ENCODE peak calls at places on chromosomes 4 and X, in five cellular contexts. X is NCI-H1417, Y is Kasumi-1, I is HFFc6, K is hypothalamus. J is an unnamed sample.
A peak's percentile ranks its signal among the peaks of the same experiment; 100 is the strongest.

GRCh38 chr4:32686123-32686522 is 1966.0 kb downstream of the PCDH7 start:
- DNase-seq in K (no peak), I (no peak), X (no peak), Y (no peak), J (no peak)

GRCh38 chr4:74624351-74625151 is 169.8 kb downstream of the BTC start:
- DNase-seq in Y (peak; percentile 62), X (peak; percentile 8), K (no peak), I (peak; percentile 90), J (peak; percentile 96)

GRCh38 chrX:129647588-129648410 is 7.0 kb downstream of the APLN start:
- DNase-seq in I (no peak), K (no peak), X (no peak), Y (no peak), J (no peak)

GRCh38 chr4:7427326-7428260 is 7.1 kb downstream of the PSAPL1 start:
- DNase-seq in I (no peak), Y (no peak), X (no peak), K (no peak), J (no peak)

GRCh38 chr4:139794158-139794954 is 128.7 kb downstream of the MGST2 start:
- DNase-seq in I (peak; percentile 30), X (no peak), Y (no peak), K (no peak), J (peak; percentile 36)

GRCh38 chrX:37998586-37999267 is 7.6 kb upstream of the SYTL5 start:
- DNase-seq in K (no peak), I (peak; percentile 6), Y (no peak), X (peak; percentile 73), J (peak; percentile 80)

GRCh38 chrX:46929439-46930018 is 17.3 kb downstream of the JADE3 start:
- DNase-seq in X (no peak), Y (no peak), I (peak; percentile 3), K (no peak), J (peak; percentile 67)

GRCh38 chr4:7971881-7972500 is 32.3 kb upstream of the AFAP1 start:
- DNase-seq in I (peak; percentile 31), K (no peak), X (no peak), Y (no peak), J (no peak)

GRCh38 chr4:184979461-184980124 is 38.7 kb upstream of the HELT start:
- DNase-seq in K (no peak), X (no peak), I (no peak), Y (no peak), J (no peak)

GRCh38 chr4:118265312-118266144 is 87.3 kb downstream of the PRSS12 start:
- DNase-seq in K (no peak), I (no peak), Y (no peak), X (no peak), J (no peak)

GRCh38 chrX:134949271-134949670 is 41.5 kb upstream of the SMIM10 start:
- DNase-seq in Y (no peak), K (no peak), X (no peak), I (peak; percentile 4), J (peak; percentile 62)

GRCh38 chr4:40506492-40506891 is 123.2 kb downstream of the RBM47 start:
- DNase-seq in K (no peak), X (no peak), I (no peak), Y (no peak), J (no peak)

GRCh38 chr4:62912531-62912930 is 1496.7 kb downstream of the TECRL start:
- DNase-seq in K (no peak), X (peak; percentile 82), I (no peak), Y (no peak), J (no peak)

GRCh38 chrX:10393241-10393640 is 227.1 kb downstream of the MID1 start:
- DNase-seq in K (no peak), I (no peak), X (no peak), Y (no peak), J (no peak)

GRCh38 chr4:139934336-139934735 is 219.6 kb downstream of the MAML3 start:
- DNase-seq in X (peak; percentile 93), K (no peak), I (no peak), Y (no peak), J (peak; percentile 48)

GRCh38 chrX:150642421-150642820 is 50.8 kb upstream of the MTMR1 start:
- DNase-seq in K (no peak), X (no peak), Y (no peak), I (no peak), J (no peak)

GRCh38 chrX:143934542-143934941 is 50.7 kb downstream of the UBE2NL start:
- DNase-seq in X (peak; percentile 18), K (no peak), I (no peak), Y (no peak), J (no peak)

GRCh38 chr4:8690811-8691775 is 98.5 kb downstream of the CPZ start:
- DNase-seq in X (no peak), Y (no peak), K (no peak), I (no peak), J (no peak)

J was measured in IMR-90.